ENCODE peak calls at places on chromosomes 7 and 10, in four cellular contexts. X, K, N and B are unnamed samples.

GRCh38 chr10:102408728-102409603 is 9.6 kb downstream of the PSD start:
- DNase-seq in X (peak), K (peak), N (no peak), B (peak)

GRCh38 chr7:46993396-46993795 is 588.5 kb downstream of the TNS3 start:
- DNase-seq in X (peak), K (no peak), N (no peak), B (no peak)

GRCh38 chr10:109957092-109957797 is 33.9 kb upstream of the XPNPEP1 start:
- DNase-seq in X (no peak), K (no peak), N (no peak), B (no peak)

GRCh38 chr10:48398261-48398660 is 91.8 kb downstream of the MAPK8 start:
- DNase-seq in X (no peak), K (no peak), N (no peak), B (no peak)

GRCh38 chr10:48251525-48252353 is 22.8 kb downstream of the FRMPD2 start:
- DNase-seq in X (no peak), K (no peak), N (no peak), B (peak)

GRCh38 chr7:123714296-123715080 is 34.3 kb downstream of the WASL start:
- DNase-seq in X (no peak), K (no peak), N (no peak), B (no peak)

GRCh38 chr7:490461-491291 is 29.0 kb downstream of the PDGFA start:
- DNase-seq in X (no peak), K (no peak), N (no peak), B (no peak)

GRCh38 chr7:17532861-17533404 is 234.5 kb downstream of the AHR start:
- DNase-seq in X (peak), K (no peak), N (no peak), B (no peak)

GRCh38 chr7:56092789-56093531 is at the start of gene PHKG1:
- DNase-seq in X (peak), K (no peak), N (no peak), B (peak)

GRCh38 chr10:112347709-112348671 is 25.9 kb upstream of the ACSL5 start:
- DNase-seq in X (no peak), K (no peak), N (no peak), B (no peak)

GRCh38 chr10:124745678-124746077 is 1.5 kb upstream of the FAM53B start:
- DNase-seq in X (peak), K (peak), N (no peak), B (no peak)

GRCh38 chr7:39313376-39313775 is 252.8 kb upstream of the YAE1 start:
- DNase-seq in X (no peak), K (no peak), N (no peak), B (no peak)

GRCh38 chr7:106187613-106188350 is 75.7 kb upstream of the SYPL1 start:
- DNase-seq in X (peak), K (no peak), N (no peak), B (no peak)

GRCh38 chr10:62637249-62638061 is 167.1 kb upstream of the ADO start:
- DNase-seq in X (peak), K (no peak), N (no peak), B (no peak)

GRCh38 chr10:11680496-11680895 is 61.7 kb upstream of the ECHDC3 start:
- DNase-seq in X (no peak), K (no peak), N (no peak), B (no peak)

GRCh38 chr7:50690541-50691011 is 92.1 kb downstream of the GRB10 start:
- DNase-seq in X (no peak), K (peak), N (peak), B (peak)

GRCh38 chr7:24883632-24884013 is 96.4 kb downstream of the OSBPL3 start:
- DNase-seq in X (no peak), K (no peak), N (no peak), B (no peak)

GRCh38 chr7:538764-539685 is 19.4 kb upstream of the PDGFA start:
- DNase-seq in X (no peak), K (no peak), N (no peak), B (peak)

GRCh38 chr7:73810991-73811360 is 19.8 kb upstream of the CLDN4 start:
- DNase-seq in X (no peak), K (peak), N (no peak), B (peak)

GRCh38 chr7:7595451-7595850 is 28.8 kb downstream of the MIOS start:
- DNase-seq in X (peak), K (no peak), N (no peak), B (no peak)

GRCh38 chr7:116843373-116843772 is 19.0 kb upstream of the CAPZA2 start:
- DNase-seq in X (no peak), K (no peak), N (no peak), B (no peak)

GRCh38 chr10:14408139-14408538 is 77.4 kb upstream of the FRMD4A start:
- DNase-seq in X (no peak), K (no peak), N (no peak), B (no peak)

GRCh38 chr7:111827863-111828504 is 265.7 kb upstream of the IMMP2L start:
- DNase-seq in X (peak), K (no peak), N (no peak), B (no peak)

GRCh38 chr10:17547026-17547425 is 70.1 kb downstream of the HACD1 start:
- DNase-seq in X (no peak), K (peak), N (no peak), B (no peak)

GRCh38 chr7:69873512-69873911 is 275.2 kb downstream of the AUTS2 start:
- DNase-seq in X (no peak), K (no peak), N (no peak), B (no peak)

GRCh38 chr10:97731346-97732051 is 5.4 kb upstream of the ZFYVE27 start:
- DNase-seq in X (peak), K (peak), N (peak), B (peak)

GRCh38 chr10:12708921-12709320 is 292.6 kb downstream of the CCDC3 start:
- DNase-seq in X (no peak), K (no peak), N (no peak), B (peak)

GRCh38 chr10:44977287-44978212 is 1.1 kb downstream of the DEPP1 start:
- DNase-seq in X (no peak), K (no peak), N (no peak), B (no peak)

GRCh38 chr7:105489409-105489808 is 32.7 kb downstream of the PUS7 start:
- DNase-seq in X (no peak), K (no peak), N (no peak), B (no peak)

GRCh38 chr7:79909124-79909641 is 225.4 kb upstream of the GNAI1 start:
- DNase-seq in X (no peak), K (no peak), N (no peak), B (no peak)

GRCh38 chr7:51430480-51431086 is 114.0 kb upstream of the COBL start:
- DNase-seq in X (peak), K (peak), N (peak), B (peak)

GRCh38 chr10:26046073-26046684 is 112.2 kb downstream of the MYO3A start:
- DNase-seq in X (no peak), K (no peak), N (no peak), B (no peak)

GRCh38 chr7:7565746-7566650 is 686 bp upstream of the MIOS start:
- DNase-seq in X (no peak), K (no peak), N (no peak), B (peak)

GRCh38 chr7:131090188-131090587 is 237.5 kb upstream of the MKLN1 start:
- DNase-seq in X (no peak), K (no peak), N (no peak), B (no peak)

GRCh38 chr7:70703785-70704184 is 428.2 kb upstream of the GALNT17 start:
- DNase-seq in X (no peak), K (peak), N (no peak), B (no peak)

GRCh38 chr7:150973571-150974451 is 4.3 kb downstream of the KCNH2 start:
- DNase-seq in X (no peak), K (no peak), N (no peak), B (no peak)

GRCh38 chr7:25619963-25620799 is 391.9 kb upstream of the NPVF start:
- DNase-seq in X (peak), K (no peak), N (no peak), B (no peak)

GRCh38 chr10:69278446-69278963 is at the start of gene HK1:
- DNase-seq in X (no peak), K (peak), N (peak), B (peak)

GRCh38 chr7:153443031-153443430 is 609.2 kb upstream of the DPP6 start:
- DNase-seq in X (no peak), K (no peak), N (no peak), B (no peak)

GRCh38 chr10:43120948-43121290 is 17.3 kb upstream of the CSGALNACT2 start:
- DNase-seq in X (no peak), K (no peak), N (no peak), B (no peak)

DNA sequence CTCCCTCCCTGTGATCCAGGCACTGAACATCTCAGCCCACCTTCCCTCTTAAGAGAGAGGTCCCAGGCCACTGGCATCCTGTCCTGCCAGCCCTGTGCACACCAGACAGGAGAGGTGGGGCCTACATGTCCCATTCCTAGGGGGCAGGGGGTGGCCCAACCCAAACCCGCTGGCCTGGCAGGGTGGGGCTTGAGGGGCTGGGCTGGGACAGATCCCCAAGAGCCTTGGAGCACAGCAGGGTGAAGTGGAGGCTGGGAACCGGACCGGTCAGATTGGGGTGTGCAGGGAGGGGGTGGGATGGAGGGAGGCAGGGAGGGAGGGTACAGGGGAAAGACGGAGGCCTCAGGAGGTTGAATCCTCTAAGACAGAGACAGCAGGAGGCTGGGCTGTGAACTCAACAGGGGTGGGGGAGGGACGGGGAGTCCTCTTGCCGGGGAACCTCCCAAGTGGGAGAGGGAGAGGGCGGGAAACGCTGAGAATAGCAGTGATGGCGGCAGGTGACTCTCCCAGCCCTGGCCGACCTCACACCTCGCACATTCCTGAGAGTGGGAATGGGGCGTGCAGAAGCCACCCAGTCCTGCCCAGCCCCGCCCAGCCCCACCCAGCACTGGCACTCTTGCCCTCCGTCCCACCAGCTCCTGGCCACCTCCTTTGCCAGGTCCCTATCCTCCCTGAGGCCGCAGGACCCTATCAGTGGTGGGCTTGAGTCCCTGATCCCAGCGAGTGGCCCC is 6.7 kb downstream of the TSC22D4 start:
- DNase-seq in X (no peak), K (no peak), N (no peak), B (no peak)
- H3K9ac ChIP-seq in X (no peak), K (no peak), N (no peak), B (no peak)

GRCh38 chr7:94649313-94649924 is 6.5 kb downstream of the SGCE start:
- DNase-seq in X (no peak), K (no peak), N (no peak), B (no peak)
- H3K27ac ChIP-seq in X (no peak), K (no peak), N (no peak), B (no peak)

DNA sequence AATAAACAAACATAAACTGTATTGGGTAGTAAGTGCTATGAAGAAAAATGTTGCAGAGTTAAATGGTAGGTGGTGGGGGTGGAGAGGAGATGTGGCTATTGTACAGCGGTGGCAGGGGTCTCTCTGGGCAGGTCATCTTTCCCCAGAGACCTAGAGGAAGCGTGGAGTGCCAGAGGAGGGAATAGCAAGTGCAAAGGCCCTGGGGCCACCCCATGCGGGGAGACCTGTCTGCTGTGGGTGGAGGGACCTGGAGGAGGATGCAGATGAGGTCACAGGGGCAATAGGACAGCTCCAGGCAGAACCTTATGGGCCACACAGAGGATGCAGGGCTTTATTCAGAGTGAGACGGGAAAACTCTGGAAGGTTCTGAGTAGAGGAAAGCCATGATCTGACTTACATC is 47.5 kb downstream of the DLG5 start:
- DNase-seq in X (no peak), K (no peak), N (no peak), B (no peak)
- H3K9ac ChIP-seq in X (no peak), K (no peak), N (no peak), B (no peak)

DNA sequence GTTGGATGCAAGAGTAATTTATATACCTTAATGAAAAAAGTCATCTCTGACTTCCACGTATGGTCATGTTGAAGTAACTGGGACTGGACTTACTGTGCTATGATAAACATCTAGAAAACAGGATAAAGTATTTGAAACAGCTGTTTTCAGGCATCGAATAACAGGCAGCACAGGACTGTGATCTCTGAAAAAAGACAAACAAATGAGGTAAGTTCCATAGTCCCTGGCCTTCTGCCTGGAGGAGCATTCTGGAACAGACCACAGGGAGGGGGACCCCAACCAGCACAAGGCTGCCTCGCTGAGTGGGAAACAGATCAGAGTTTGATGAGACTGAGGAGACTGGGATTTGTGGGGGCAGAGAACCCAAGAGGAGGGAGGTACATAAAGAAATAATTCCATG is 89.1 kb upstream of the HABP2 start:
- DNase-seq in X (peak), K (no peak), N (no peak), B (no peak)
- H3K27ac ChIP-seq in X (no peak), K (no peak), N (no peak), B (no peak)

GRCh38 chr10:103618027-103618385 is 124.5 kb downstream of the NEURL1 start:
- DNase-seq in X (no peak), K (no peak), N (no peak), B (no peak)
- H3K9ac ChIP-seq in X (no peak), K (no peak), N (no peak), B (no peak)

GRCh38 chr7:102169651-102170416 is 116.8 kb upstream of the SH2B2 start:
- DNase-seq in X (peak), K (no peak), N (no peak), B (no peak)
- H3K27ac ChIP-seq in X (peak), K (peak), N (no peak), B (peak)